ENCODE peak calls at places on chromosomes 3 and 15, in five cellular contexts. One of them, this sample, is unnamed.

GRCh38 chr3:73504255-73504654 is 120.5 kb downstream of the PDZRN3 start:
- DNase-seq in H9: no peak
- DNase-seq in IMR-90: no peak
- DNase-seq in neuronal stem cell: no peak
- DNase-seq in trophoblast cell: no peak
- DNase-seq in this sample: no peak

GRCh38 chr3:183253364-183253960 is 409 bp downstream of the B3GNT5 start:
- DNase-seq in neuronal stem cell: no peak
- DNase-seq in H9: no peak
- DNase-seq in trophoblast cell: peak
- DNase-seq in IMR-90: peak
- DNase-seq in this sample: peak

GRCh38 chr3:68249265-68249664 is 594.9 kb upstream of the SUCLG2 start:
- DNase-seq in H9: no peak
- DNase-seq in IMR-90: no peak
- DNase-seq in neuronal stem cell: no peak
- DNase-seq in trophoblast cell: no peak
- DNase-seq in this sample: no peak

GRCh38 chr3:126394179-126394976 is at the start of gene CFAP100:
- DNase-seq in neuronal stem cell: peak
- DNase-seq in IMR-90: peak
- DNase-seq in H9: peak
- DNase-seq in trophoblast cell: no peak
- DNase-seq in this sample: peak

GRCh38 chr3:46455231-46456115 is 9.2 kb downstream of the LTF start:
- DNase-seq in IMR-90: no peak
- DNase-seq in H9: peak
- DNase-seq in neuronal stem cell: no peak
- DNase-seq in trophoblast cell: no peak
- DNase-seq in this sample: no peak

GRCh38 chr15:90402230-90402629 is 14.2 kb downstream of the IQGAP1 start:
- DNase-seq in neuronal stem cell: no peak
- DNase-seq in trophoblast cell: peak
- DNase-seq in H9: no peak
- DNase-seq in IMR-90: peak
- DNase-seq in this sample: peak

GRCh38 chr15:52786436-52787122 is 3.6 kb downstream of the ONECUT1 start:
- DNase-seq in H9: peak
- DNase-seq in neuronal stem cell: peak
- DNase-seq in IMR-90: no peak
- DNase-seq in trophoblast cell: no peak
- DNase-seq in this sample: no peak

GRCh38 chr15:75713338-75713895 is 769 bp upstream of the CSPG4 start:
- DNase-seq in neuronal stem cell: no peak
- DNase-seq in trophoblast cell: no peak
- DNase-seq in H9: peak
- DNase-seq in IMR-90: peak
- DNase-seq in this sample: peak

GRCh38 chr3:56303508-56303907 is 164.8 kb downstream of the ERC2 start:
- DNase-seq in IMR-90: peak
- DNase-seq in trophoblast cell: peak
- DNase-seq in H9: peak
- DNase-seq in neuronal stem cell: peak
- DNase-seq in this sample: peak

GRCh38 chr3:65149877-65150276 is 462.1 kb upstream of the ADAMTS9 start:
- DNase-seq in neuronal stem cell: no peak
- DNase-seq in H9: no peak
- DNase-seq in trophoblast cell: no peak
- DNase-seq in IMR-90: no peak
- DNase-seq in this sample: no peak

GRCh38 chr3:16985608-16986007 is 100.9 kb downstream of the PLCL2 start:
- DNase-seq in H9: no peak
- DNase-seq in trophoblast cell: no peak
- DNase-seq in IMR-90: no peak
- DNase-seq in neuronal stem cell: no peak
- DNase-seq in this sample: no peak

GRCh38 chr15:66252411-66253295 is 897 bp downstream of the MEGF11 start:
- DNase-seq in neuronal stem cell: peak
- DNase-seq in IMR-90: no peak
- DNase-seq in H9: peak
- DNase-seq in trophoblast cell: peak
- DNase-seq in this sample: peak

GRCh38 chr3:70861855-70862254 is 549.4 kb upstream of the MDFIC2 start:
- DNase-seq in H9: no peak
- DNase-seq in trophoblast cell: no peak
- DNase-seq in IMR-90: peak
- DNase-seq in neuronal stem cell: no peak
- DNase-seq in this sample: peak

GRCh38 chr3:144585408-144585807 is 613.8 kb downstream of the DIPK2A start:
- DNase-seq in trophoblast cell: no peak
- DNase-seq in neuronal stem cell: no peak
- DNase-seq in H9: no peak
- DNase-seq in IMR-90: no peak
- DNase-seq in this sample: no peak

GRCh38 chr3:152097120-152097519 is 171.6 kb upstream of the MBNL1 start:
- DNase-seq in H9: no peak
- DNase-seq in neuronal stem cell: no peak
- DNase-seq in trophoblast cell: no peak
- DNase-seq in IMR-90: no peak
- DNase-seq in this sample: no peak

GRCh38 chr3:16430717-16431630 is 82.5 kb downstream of the RFTN1 start:
- DNase-seq in neuronal stem cell: no peak
- DNase-seq in trophoblast cell: no peak
- DNase-seq in IMR-90: no peak
- DNase-seq in H9: no peak
- DNase-seq in this sample: no peak

GRCh38 chr3:123758081-123758564 is 126.0 kb downstream of the MYLK start:
- DNase-seq in IMR-90: peak
- DNase-seq in trophoblast cell: no peak
- DNase-seq in H9: no peak
- DNase-seq in neuronal stem cell: peak
- DNase-seq in this sample: peak

GRCh38 chr15:29126208-29126536 is 143.4 kb downstream of the NSMCE3 start:
- DNase-seq in IMR-90: no peak
- DNase-seq in H9: no peak
- DNase-seq in neuronal stem cell: no peak
- DNase-seq in trophoblast cell: no peak
- DNase-seq in this sample: no peak

GRCh38 chr3:102979682-102980378 is 545.0 kb downstream of the ZPLD1 start:
- DNase-seq in trophoblast cell: no peak
- DNase-seq in H9: no peak
- DNase-seq in neuronal stem cell: no peak
- DNase-seq in IMR-90: peak
- DNase-seq in this sample: no peak

GRCh38 chr3:139447486-139447885 is 28.8 kb downstream of the RBP2 start:
- DNase-seq in neuronal stem cell: no peak
- DNase-seq in trophoblast cell: no peak
- DNase-seq in IMR-90: no peak
- DNase-seq in H9: no peak
- DNase-seq in this sample: no peak

GRCh38 chr3:139450155-139450554 is 26.2 kb downstream of the RBP2 start:
- DNase-seq in neuronal stem cell: no peak
- DNase-seq in H9: no peak
- DNase-seq in trophoblast cell: no peak
- DNase-seq in IMR-90: no peak
- DNase-seq in this sample: no peak

GRCh38 chr3:139444446-139444845 is 31.9 kb downstream of the RBP2 start:
- DNase-seq in H9: no peak
- DNase-seq in trophoblast cell: no peak
- DNase-seq in IMR-90: no peak
- DNase-seq in neuronal stem cell: no peak
- DNase-seq in this sample: no peak

GRCh38 chr3:139448104-139448503 is 28.2 kb downstream of the RBP2 start:
- DNase-seq in IMR-90: no peak
- DNase-seq in H9: no peak
- DNase-seq in trophoblast cell: no peak
- DNase-seq in neuronal stem cell: no peak
- DNase-seq in this sample: no peak
- H2AFZ ChIP-seq in IMR-90: no peak
- H2AFZ ChIP-seq in H9: no peak
- H2AFZ ChIP-seq in trophoblast cell: no peak
- H2AFZ ChIP-seq in neuronal stem cell: no peak
- H2AFZ ChIP-seq in this sample: no peak

GRCh38 chr15:82298032-82298431 is 35.4 kb downstream of the SAXO2 start:
- DNase-seq in neuronal stem cell: no peak
- DNase-seq in H9: no peak
- DNase-seq in IMR-90: no peak
- DNase-seq in trophoblast cell: no peak
- DNase-seq in this sample: no peak
- H3K23ac ChIP-seq in neuronal stem cell: no peak
- H3K23ac ChIP-seq in H9: no peak
- H3K23ac ChIP-seq in IMR-90: no peak
- H3K23ac ChIP-seq in trophoblast cell: no peak
- H3K23ac ChIP-seq in this sample: no peak

DNA sequence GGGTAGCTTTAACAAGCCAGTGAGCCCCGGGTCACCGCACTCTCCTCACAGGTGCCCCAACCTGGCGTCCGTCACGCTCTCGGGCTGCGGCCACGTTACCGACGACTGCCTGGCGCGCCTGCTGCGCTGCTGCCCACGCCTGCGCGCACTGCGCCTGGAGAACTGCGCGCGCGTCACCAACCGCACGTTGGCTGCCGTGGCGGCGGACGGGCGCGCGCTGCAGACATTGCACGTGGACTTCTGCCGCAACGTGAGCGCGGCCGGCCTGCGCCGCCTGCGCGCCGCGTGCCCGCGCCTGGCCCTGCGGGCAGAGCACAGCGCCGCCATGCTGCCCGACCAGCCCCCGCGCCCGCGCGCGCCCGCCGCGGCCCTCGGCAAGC is 3.4 kb downstream of the FBXL22 start:
- DNase-seq in H9: peak
- DNase-seq in neuronal stem cell: peak
- DNase-seq in IMR-90: peak
- DNase-seq in trophoblast cell: peak
- DNase-seq in this sample: peak
- H3K18ac ChIP-seq in H9: peak
- H3K18ac ChIP-seq in neuronal stem cell: peak
- H3K18ac ChIP-seq in IMR-90: peak
- H3K18ac ChIP-seq in trophoblast cell: peak
- H3K18ac ChIP-seq in this sample: peak

GRCh38 chr3:52015431-52016256 is 19.9 kb upstream of the RPL29 start:
- DNase-seq in IMR-90: no peak
- DNase-seq in H9: no peak
- DNase-seq in trophoblast cell: no peak
- DNase-seq in neuronal stem cell: no peak
- DNase-seq in this sample: no peak

GRCh38 chr3:52013802-52014598 is 18.3 kb upstream of the RPL29 start:
- DNase-seq in trophoblast cell: no peak
- DNase-seq in IMR-90: no peak
- DNase-seq in H9: no peak
- DNase-seq in neuronal stem cell: no peak
- DNase-seq in this sample: no peak

GRCh38 chr3:52014613-52015012 is 18.9 kb upstream of the RPL29 start:
- DNase-seq in neuronal stem cell: no peak
- DNase-seq in H9: peak
- DNase-seq in trophoblast cell: no peak
- DNase-seq in IMR-90: no peak
- DNase-seq in this sample: peak

GRCh38 chr3:52010431-52010830 is 14.7 kb upstream of the RPL29 start:
- DNase-seq in trophoblast cell: no peak
- DNase-seq in H9: no peak
- DNase-seq in IMR-90: no peak
- DNase-seq in neuronal stem cell: no peak
- DNase-seq in this sample: no peak

GRCh38 chr3:52012699-52013098 is 17.0 kb upstream of the RPL29 start:
- DNase-seq in H9: no peak
- DNase-seq in neuronal stem cell: no peak
- DNase-seq in IMR-90: no peak
- DNase-seq in trophoblast cell: no peak
- DNase-seq in this sample: no peak
- H2AFZ ChIP-seq in H9: no peak
- H2AFZ ChIP-seq in neuronal stem cell: no peak
- H2AFZ ChIP-seq in IMR-90: peak
- H2AFZ ChIP-seq in trophoblast cell: no peak
- H2AFZ ChIP-seq in this sample: no peak

GRCh38 chr3:50124363-50125226 is 30.5 kb upstream of the SEMA3F start:
- DNase-seq in trophoblast cell: no peak
- DNase-seq in IMR-90: no peak
- DNase-seq in H9: no peak
- DNase-seq in neuronal stem cell: no peak
- DNase-seq in this sample: no peak

GRCh38 chr3:50128001-50128400 is 27.1 kb upstream of the SEMA3F start:
- DNase-seq in trophoblast cell: no peak
- DNase-seq in IMR-90: no peak
- DNase-seq in H9: no peak
- DNase-seq in neuronal stem cell: no peak
- DNase-seq in this sample: no peak

GRCh38 chr3:50127251-50127671 is 27.9 kb upstream of the SEMA3F start:
- DNase-seq in neuronal stem cell: no peak
- DNase-seq in IMR-90: peak
- DNase-seq in trophoblast cell: no peak
- DNase-seq in H9: no peak
- DNase-seq in this sample: no peak

GRCh38 chr3:50125541-50126286 is 29.4 kb upstream of the SEMA3F start:
- DNase-seq in H9: no peak
- DNase-seq in trophoblast cell: no peak
- DNase-seq in neuronal stem cell: no peak
- DNase-seq in IMR-90: no peak
- DNase-seq in this sample: no peak

GRCh38 chr3:50126287-50127211 is 28.6 kb upstream of the SEMA3F start:
- DNase-seq in trophoblast cell: no peak
- DNase-seq in H9: no peak
- DNase-seq in neuronal stem cell: no peak
- DNase-seq in IMR-90: peak
- DNase-seq in this sample: peak
- H3K23ac ChIP-seq in trophoblast cell: no peak
- H3K23ac ChIP-seq in H9: no peak
- H3K23ac ChIP-seq in neuronal stem cell: no peak
- H3K23ac ChIP-seq in IMR-90: peak
- H3K23ac ChIP-seq in this sample: no peak

GRCh38 chr3:11480663-11481298 is 162.9 kb downstream of the VGLL4 start:
- DNase-seq in neuronal stem cell: no peak
- DNase-seq in trophoblast cell: no peak
- DNase-seq in H9: peak
- DNase-seq in IMR-90: no peak
- DNase-seq in this sample: peak

GRCh38 chr3:11478167-11478566 is 165.5 kb downstream of the VGLL4 start:
- DNase-seq in IMR-90: no peak
- DNase-seq in neuronal stem cell: no peak
- DNase-seq in trophoblast cell: no peak
- DNase-seq in H9: no peak
- DNase-seq in this sample: no peak

GRCh38 chr3:11481561-11481960 is 162.2 kb downstream of the VGLL4 start:
- DNase-seq in IMR-90: no peak
- DNase-seq in trophoblast cell: no peak
- DNase-seq in neuronal stem cell: no peak
- DNase-seq in H9: no peak
- DNase-seq in this sample: no peak

GRCh38 chr3:11479230-11479620 is 164.5 kb downstream of the VGLL4 start:
- DNase-seq in trophoblast cell: no peak
- DNase-seq in IMR-90: no peak
- DNase-seq in H9: no peak
- DNase-seq in neuronal stem cell: no peak
- DNase-seq in this sample: no peak

GRCh38 chr3:11482024-11482423 is 161.7 kb downstream of the VGLL4 start:
- DNase-seq in trophoblast cell: no peak
- DNase-seq in neuronal stem cell: no peak
- DNase-seq in H9: no peak
- DNase-seq in IMR-90: peak
- DNase-seq in this sample: no peak
- H3K18ac ChIP-seq in trophoblast cell: no peak
- H3K18ac ChIP-seq in neuronal stem cell: no peak
- H3K18ac ChIP-seq in H9: no peak
- H3K18ac ChIP-seq in IMR-90: no peak
- H3K18ac ChIP-seq in this sample: no peak

GRCh38 chr3:112391648-112392047 is 58.7 kb downstream of the CD200 start:
- DNase-seq in neuronal stem cell: no peak
- DNase-seq in trophoblast cell: peak
- DNase-seq in IMR-90: no peak
- DNase-seq in H9: no peak
- DNase-seq in this sample: peak
- H2AFZ ChIP-seq in neuronal stem cell: peak
- H2AFZ ChIP-seq in trophoblast cell: no peak
- H2AFZ ChIP-seq in IMR-90: peak
- H2AFZ ChIP-seq in H9: no peak
- H2AFZ ChIP-seq in this sample: peak

This sample was measured in mesenchymal stem cell.